ENCODE peak calls at places on chromosomes 16 and 17, in eight cellular contexts. O is non-pigmented ciliary epithelial cell; F is stimulated activated CD8-positive, alpha-beta memory T cell treated with anti-CD3 and anti-CD28 coated beads, Interleukin-7, amount 100 ng/mL, for 24 hours; W is HS-27A; T is NCI-H1417; B is neural crest cell; S is cardiac fibroblast; M is pancreas. Y is an unnamed sample.

GRCh38 chr16:48524348-48525200 is 85.4 kb downstream of the N4BP1 start:
- DNase-seq in M (no peak), S (no peak), B (no peak), W (no peak), O (no peak), T (peak; percentile 41), F (no peak), Y (no peak)

GRCh38 chr17:45784583-45785372 is 658 bp downstream of the CRHR1 start:
- DNase-seq in W (no peak), F (no peak), T (peak; percentile 72), M (peak; percentile 26), B (peak; percentile 34), O (no peak), S (peak; percentile 5), Y (peak; percentile 4)

GRCh38 chr17:6567528-6568185 is 11.3 kb upstream of the PITPNM3 start:
- DNase-seq in T (no peak), O (no peak), S (no peak), B (no peak), M (no peak), W (no peak), F (no peak), Y (no peak)

GRCh38 chr17:56523042-56523441 is 70.5 kb upstream of the NOG start:
- DNase-seq in M (no peak), F (no peak), B (no peak), S (no peak), O (no peak), W (no peak), T (no peak), Y (no peak)

GRCh38 chr17:45432405-45433113 is at the start of gene ARHGAP27:
- DNase-seq in W (no peak), M (no peak), O (no peak), B (no peak), S (no peak), F (no peak), T (peak; percentile 18), Y (peak; percentile 17)

GRCh38 chr17:82862191-82862590 is 22.4 kb upstream of the ZNF750 start:
- DNase-seq in O (no peak), T (no peak), M (no peak), F (no peak), S (no peak), W (no peak), B (no peak), Y (no peak)

GRCh38 chr17:752620-753219 is 656 bp upstream of the GEMIN4 start:
- DNase-seq in B (no peak), T (peak; percentile 77), S (peak; percentile 87), M (peak; percentile 74), O (no peak), W (no peak), F (no peak), Y (no peak)

GRCh38 chr16:67782567-67783352 is 23.6 kb downstream of the RANBP10 start:
- DNase-seq in F (no peak), W (no peak), T (peak; percentile 72), M (no peak), O (no peak), B (no peak), S (no peak), Y (no peak)

Y was measured in DMS153.